ENCODE peak calls at places on chromosomes 16 and 17, in nine cellular contexts. A, I, X, V, K, R, H, O and B are unnamed samples.

GRCh38 chr17:82029990-82030469 is 1.4 kb upstream of the RAC3 start:
- DNase-seq in A (no peak), I (no peak), X (no peak), V (no peak), K (no peak), R (no peak), H (no peak), O (no peak), B (no peak)

GRCh38 chr17:78484300-78485159 is 92.7 kb downstream of the DNAH17 start:
- DNase-seq in A (no peak), I (no peak), X (no peak), V (peak), K (peak), R (peak), H (no peak), O (peak), B (no peak)

GRCh38 chr16:73047221-73047535 is 750 bp downstream of the ZFHX3 start:
- DNase-seq in A (peak), I (peak), X (no peak), V (no peak), K (no peak), R (no peak), H (peak), O (no peak), B (no peak)

GRCh38 chr17:9389116-9389515 is 186.5 kb downstream of the STX8 start:
- DNase-seq in A (peak), I (peak), X (peak), V (no peak), K (no peak), R (peak), H (no peak), O (no peak), B (no peak)

GRCh38 chr17:19336938-19337711 is 25.4 kb downstream of the B9D1 start:
- DNase-seq in A (no peak), I (no peak), X (no peak), V (no peak), K (no peak), R (no peak), H (no peak), O (no peak), B (no peak)

GRCh38 chr17:59914274-59914854 is 21.4 kb downstream of the RPS6KB1 start:
- DNase-seq in A (peak), I (peak), X (peak), V (peak), K (no peak), R (peak), H (no peak), O (no peak), B (no peak)

GRCh38 chr16:6031567-6031966 is 934.0 kb upstream of the EEF2KMT start:
- DNase-seq in A (no peak), I (no peak), X (no peak), V (no peak), K (no peak), R (no peak), H (no peak), O (no peak), B (no peak)

GRCh38 chr17:62948370-62948769 is 17.7 kb upstream of the TANC2 start:
- DNase-seq in A (no peak), I (no peak), X (no peak), V (no peak), K (no peak), R (no peak), H (no peak), O (no peak), B (no peak)

GRCh38 chr17:58191259-58191896 is 1.1 kb upstream of the EPX start:
- DNase-seq in A (no peak), I (no peak), X (no peak), V (no peak), K (no peak), R (no peak), H (no peak), O (no peak), B (no peak)

GRCh38 chr17:13135496-13135895 is 117.7 kb upstream of the ELAC2 start:
- DNase-seq in A (no peak), I (no peak), X (no peak), V (no peak), K (no peak), R (no peak), H (no peak), O (no peak), B (no peak)

GRCh38 chr16:88753191-88753590 is 31.8 kb downstream of the PIEZO1 start:
- DNase-seq in A (no peak), I (no peak), X (no peak), V (no peak), K (no peak), R (no peak), H (no peak), O (no peak), B (no peak)
- TF ChIP-seq CTCF in A (no peak), I (no peak), X (no peak), V (peak), K (no peak), R (no peak), H (no peak), O (no peak), B (no peak)

DNA sequence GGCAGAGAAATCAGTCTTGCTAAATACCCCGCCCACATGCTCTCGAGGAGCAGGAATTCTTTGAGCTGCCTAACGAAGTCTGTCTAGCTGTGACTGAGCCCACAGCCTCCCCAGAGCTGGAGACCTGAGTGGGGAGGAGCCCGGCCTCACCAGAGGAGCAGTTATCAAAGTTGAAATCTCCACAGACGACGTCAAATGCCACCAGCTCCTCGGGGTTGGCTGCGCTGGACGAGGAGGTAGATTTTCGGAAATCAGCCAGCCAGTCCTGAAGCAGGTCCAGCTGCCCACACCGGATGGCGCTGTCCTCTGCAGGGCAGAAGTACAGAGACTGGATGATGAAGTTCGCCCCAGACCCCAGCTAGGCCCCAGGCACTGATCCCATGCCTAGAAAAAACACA is 53.8 kb downstream of the PRMT7 start:
- DNase-seq in A (peak), I (no peak), X (no peak), V (no peak), K (no peak), R (no peak), H (no peak), O (peak), B (no peak)
- TF ChIP-seq CTCF in A (peak), I (peak), X (peak), V (peak), K (no peak), R (no peak), H (no peak), O (no peak), B (no peak)

GRCh38 chr17:17972126-17972951 is at the start of the genes DRC3 and TOM1L2:
- DNase-seq in A (peak), I (peak), X (peak), V (peak), K (peak), R (peak), H (peak), O (peak), B (peak)
- TF ChIP-seq CTCF in A (no peak), I (peak), X (no peak), V (no peak), K (no peak), R (no peak), H (no peak), O (no peak), B (no peak)

GRCh38 chr17:38667099-38667786 is 7.5 kb downstream of the EPOP start:
- DNase-seq in A (peak), I (peak), X (peak), V (peak), K (no peak), R (peak), H (peak), O (no peak), B (peak)

GRCh38 chr17:38671939-38672720 is 2.6 kb downstream of the EPOP start:
- DNase-seq in A (no peak), I (no peak), X (no peak), V (no peak), K (no peak), R (no peak), H (no peak), O (no peak), B (no peak)

GRCh38 chr17:38669520-38669919 is 5.2 kb downstream of the EPOP start:
- DNase-seq in A (no peak), I (no peak), X (no peak), V (no peak), K (no peak), R (no peak), H (no peak), O (no peak), B (no peak)

GRCh38 chr17:38663964-38664644 is 10.7 kb downstream of the EPOP start:
- DNase-seq in A (no peak), I (no peak), X (no peak), V (no peak), K (no peak), R (no peak), H (no peak), O (peak), B (no peak)

DNA sequence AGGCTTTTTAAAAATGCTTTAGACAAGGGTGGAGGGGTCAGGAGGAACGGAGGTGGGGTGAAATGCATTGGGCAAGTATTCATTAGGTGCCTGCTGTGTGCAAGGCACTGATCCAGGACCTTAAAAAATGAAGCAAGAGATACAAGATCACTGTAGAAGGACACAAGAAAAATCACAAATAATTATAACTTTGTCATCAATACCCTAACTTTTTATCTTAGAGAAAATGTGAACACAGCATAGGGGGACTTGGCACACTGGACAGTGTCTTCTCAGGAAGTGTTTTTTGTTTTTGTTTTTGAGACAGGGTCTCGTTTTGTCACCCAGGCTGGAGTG is 7.0 kb downstream of the EPOP start:
- DNase-seq in A (no peak), I (no peak), X (no peak), V (no peak), K (no peak), R (no peak), H (peak), O (no peak), B (no peak)
- TF ChIP-seq CTCF in A (no peak), I (no peak), X (no peak), V (no peak), K (peak), R (no peak), H (no peak), O (no peak), B (no peak)